ENCODE peak calls at places on chromosomes 2 and 18, in four cellular contexts. One of them, this sample, is unnamed.
A peak's percentile ranks its signal among the peaks of the same experiment; 100 is the strongest.

GRCh38 chr18:47883771-47884413 is 46.6 kb downstream of the SMAD2 start:
- DNase-seq in ELR: peak; percentile 72
- DNase-seq in SW 1271: no peak
- DNase-seq in tibial artery: no peak
- DNase-seq in this sample: no peak

GRCh38 chr2:30422437-30422805 is 24.6 kb upstream of the LCLAT1 start:
- DNase-seq in ELR: peak; percentile 22
- DNase-seq in SW 1271: no peak
- DNase-seq in tibial artery: no peak
- DNase-seq in this sample: no peak

GRCh38 chr18:9124824-9125223 is 11.8 kb upstream of the ANKRD12 start:
- DNase-seq in ELR: peak; percentile 26
- DNase-seq in SW 1271: no peak
- DNase-seq in tibial artery: no peak
- DNase-seq in this sample: no peak

GRCh38 chr2:10223471-10223870 is 79.2 kb upstream of the HPCAL1 start:
- DNase-seq in ELR: no peak
- DNase-seq in SW 1271: no peak
- DNase-seq in tibial artery: peak; percentile 45
- DNase-seq in this sample: no peak

GRCh38 chr2:130251520-130251864 is 53.3 kb upstream of the TUBA3E start:
- DNase-seq in ELR: no peak
- DNase-seq in SW 1271: no peak
- DNase-seq in tibial artery: no peak
- DNase-seq in this sample: no peak

GRCh38 chr2:175999283-175999819 is 2.7 kb downstream of the LNPK start:
- DNase-seq in ELR: no peak
- DNase-seq in SW 1271: no peak
- DNase-seq in tibial artery: no peak
- DNase-seq in this sample: no peak

GRCh38 chr18:79924814-79925655 is 26.4 kb downstream of the SLC66A2 start:
- DNase-seq in ELR: no peak
- DNase-seq in SW 1271: no peak
- DNase-seq in tibial artery: peak; percentile 42
- DNase-seq in this sample: peak; percentile 90

GRCh38 chr18:42742976-42743755 is 372.3 kb downstream of the RIT2 start:
- DNase-seq in ELR: no peak
- DNase-seq in SW 1271: no peak
- DNase-seq in tibial artery: no peak
- DNase-seq in this sample: no peak

GRCh38 chr18:47912343-47912742 is 18.1 kb downstream of the SMAD2 start:
- DNase-seq in ELR: no peak
- DNase-seq in SW 1271: no peak
- DNase-seq in tibial artery: no peak
- DNase-seq in this sample: no peak

GRCh38 chr2:200575957-200576356 is 9.9 kb upstream of the AOX1 start:
- DNase-seq in ELR: peak; percentile 56
- DNase-seq in SW 1271: no peak
- DNase-seq in tibial artery: no peak
- DNase-seq in this sample: no peak

GRCh38 chr2:239814136-239814916 is 210.8 kb downstream of the NDUFA10 start:
- DNase-seq in ELR: no peak
- DNase-seq in SW 1271: no peak
- DNase-seq in tibial artery: peak; percentile 67
- DNase-seq in this sample: peak; percentile 42

This sample was measured in ovary.